ENCODE peak calls at places on chromosomes 1 and 21, in four cellular contexts. O is HepG2, I is GM12878, P is SK-N-SH. G is an unnamed sample.

GRCh38 chr1:220330265-220330664 is 58.0 kb upstream of the RAB3GAP2 start:
- DNase-seq in O (no peak), P (no peak), I (no peak), G (no peak)

GRCh38 chr21:16534408-16535099 is 804.8 kb downstream of the USP25 start:
- DNase-seq in O (no peak), I (no peak), P (peak), G (no peak)

GRCh38 chr1:18816808-18817207 is 42.7 kb downstream of the TAS1R2 start:
- DNase-seq in P (no peak), I (no peak), O (no peak), G (no peak)

GRCh38 chr1:64292399-64292798 is 89.0 kb downstream of the UBE2U start:
- DNase-seq in O (no peak), I (no peak), P (no peak), G (no peak)

GRCh38 chr1:243234978-243235657 is 20.0 kb downstream of the CEP170 start:
- DNase-seq in I (no peak), O (no peak), P (no peak), G (no peak)

GRCh38 chr21:43374228-43374885 is 52.6 kb downstream of the SIK1 start:
- DNase-seq in I (no peak), O (no peak), P (no peak), G (no peak)

GRCh38 chr1:21341022-21341421 is 50.8 kb upstream of the ECE1 start:
- DNase-seq in I (no peak), O (no peak), P (peak), G (no peak)

GRCh38 chr1:6157528-6158174 is 22.5 kb downstream of the CHD5 start:
- DNase-seq in O (peak), P (no peak), I (no peak), G (peak)

GRCh38 chr1:199815947-199816346 is 211.6 kb upstream of the NR5A2 start:
- DNase-seq in O (no peak), I (no peak), P (no peak), G (no peak)

GRCh38 chr1:66553846-66554245 is 19.9 kb downstream of the SGIP1 start:
- DNase-seq in O (no peak), P (no peak), I (no peak), G (no peak)

GRCh38 chr21:38383411-38384245 is 114.6 kb downstream of the ERG start:
- DNase-seq in I (no peak), O (no peak), P (no peak), G (no peak)

GRCh38 chr21:46475296-46475695 is 16.6 kb downstream of the DIP2A start:
- DNase-seq in I (no peak), O (no peak), P (no peak), G (no peak)

GRCh38 chr21:35540950-35541632 is 492.0 kb upstream of the RUNX1 start:
- DNase-seq in O (no peak), P (no peak), I (no peak), G (no peak)

GRCh38 chr1:116268211-116268610 is 104.8 kb upstream of the ATP1A1 start:
- DNase-seq in I (no peak), O (no peak), P (no peak), G (no peak)

GRCh38 chr1:55285849-55286248 is 70.7 kb upstream of the USP24 start:
- DNase-seq in I (no peak), O (no peak), P (no peak), G (no peak)

GRCh38 chr1:223726380-223727001 is 14.2 kb downstream of the CAPN2 start:
- DNase-seq in I (peak), P (peak), O (no peak), G (peak)

GRCh38 chr1:235329139-235329808 is 904 bp downstream of the GGPS1 start:
- DNase-seq in P (peak), I (peak), O (no peak), G (no peak)

GRCh38 chr1:1281533-1282321 is 1.5 kb downstream of the SCNN1D start:
- DNase-seq in P (peak), I (no peak), O (peak), G (no peak)
- TF ChIP-seq FOXM1 in P (no peak), I (no peak), O (no peak), G (no peak)

GRCh38 chr1:60037669-60038068 is 35.9 kb downstream of the C1orf87 start:
- DNase-seq in O (no peak), P (no peak), I (no peak), G (no peak)

GRCh38 chr1:60033066-60033465 is 40.5 kb downstream of the C1orf87 start:
- DNase-seq in P (no peak), O (no peak), I (no peak), G (no peak)

GRCh38 chr1:60034999-60035398 is 38.6 kb downstream of the C1orf87 start:
- DNase-seq in O (no peak), P (no peak), I (no peak), G (no peak)

GRCh38 chr1:60035925-60036324 is 37.6 kb downstream of the C1orf87 start:
- DNase-seq in P (no peak), I (no peak), O (peak), G (no peak)

DNA sequence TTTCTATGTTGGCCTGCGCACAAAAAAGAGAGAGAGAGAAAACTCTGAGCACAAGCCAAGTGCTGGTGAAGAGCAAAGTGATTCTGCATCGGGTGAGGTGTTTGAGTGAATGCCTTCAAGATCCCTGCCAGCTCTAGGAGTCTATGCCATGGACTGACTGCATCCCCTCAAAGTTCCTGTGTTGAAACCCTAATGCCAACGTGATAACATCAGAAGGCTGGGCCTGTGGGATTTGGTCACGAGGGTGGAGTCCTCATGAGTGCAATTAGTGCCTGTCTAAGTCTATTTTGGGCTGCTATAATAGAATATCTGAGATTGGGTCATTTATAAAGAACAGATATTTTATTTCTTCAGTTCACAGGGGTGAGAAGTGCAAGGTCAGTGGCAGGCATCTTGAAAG is 36.5 kb downstream of the C1orf87 start:
- DNase-seq in O (no peak), I (no peak), P (no peak), G (no peak)
- H3K4me2 ChIP-seq in O (no peak), I (no peak), P (no peak), G (no peak)

GRCh38 chr1:245684636-245685035 is 529.9 kb downstream of the KIF26B start:
- DNase-seq in I (no peak), O (no peak), P (no peak), G (no peak)
- TF ChIP-seq FOXM1 in I (no peak), O (no peak), P (no peak), G (no peak)

GRCh38 chr1:151947140-151947539 is 37.8 kb upstream of the THEM4 start:
- DNase-seq in I (no peak), P (no peak), O (no peak), G (no peak)
- H3K4me2 ChIP-seq in I (no peak), P (no peak), O (no peak), G (no peak)

DNA sequence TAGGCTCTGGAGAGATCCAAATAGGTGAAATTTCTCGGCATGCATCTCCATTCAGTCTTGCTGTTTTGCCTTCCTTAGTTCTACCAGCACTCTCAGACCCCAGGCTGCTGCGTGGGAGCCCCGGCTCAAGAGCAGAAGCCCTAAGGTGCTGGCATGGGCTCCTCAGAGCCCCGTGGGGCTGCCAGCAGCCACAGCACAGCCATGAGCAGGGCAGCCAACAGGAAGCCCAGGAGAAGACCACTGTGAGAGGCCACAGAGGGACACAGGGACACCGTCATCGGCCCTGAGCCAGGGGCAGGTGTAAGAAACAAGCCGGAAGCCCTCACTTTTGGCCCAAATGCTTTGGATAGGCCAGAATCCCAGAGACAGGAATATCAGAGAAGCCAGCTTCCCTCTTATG is 66.6 kb downstream of the HIVEP3 start:
- DNase-seq in P (no peak), O (no peak), I (no peak), G (no peak)
- TF ChIP-seq FOXM1 in P (no peak), O (no peak), I (no peak), G (no peak)

GRCh38 chr1:226199971-226200370 is 13.4 kb upstream of the ACBD3 start:
- DNase-seq in I (no peak), O (no peak), P (no peak), G (no peak)
- H3K4me2 ChIP-seq in I (no peak), O (no peak), P (no peak), G (no peak)

DNA sequence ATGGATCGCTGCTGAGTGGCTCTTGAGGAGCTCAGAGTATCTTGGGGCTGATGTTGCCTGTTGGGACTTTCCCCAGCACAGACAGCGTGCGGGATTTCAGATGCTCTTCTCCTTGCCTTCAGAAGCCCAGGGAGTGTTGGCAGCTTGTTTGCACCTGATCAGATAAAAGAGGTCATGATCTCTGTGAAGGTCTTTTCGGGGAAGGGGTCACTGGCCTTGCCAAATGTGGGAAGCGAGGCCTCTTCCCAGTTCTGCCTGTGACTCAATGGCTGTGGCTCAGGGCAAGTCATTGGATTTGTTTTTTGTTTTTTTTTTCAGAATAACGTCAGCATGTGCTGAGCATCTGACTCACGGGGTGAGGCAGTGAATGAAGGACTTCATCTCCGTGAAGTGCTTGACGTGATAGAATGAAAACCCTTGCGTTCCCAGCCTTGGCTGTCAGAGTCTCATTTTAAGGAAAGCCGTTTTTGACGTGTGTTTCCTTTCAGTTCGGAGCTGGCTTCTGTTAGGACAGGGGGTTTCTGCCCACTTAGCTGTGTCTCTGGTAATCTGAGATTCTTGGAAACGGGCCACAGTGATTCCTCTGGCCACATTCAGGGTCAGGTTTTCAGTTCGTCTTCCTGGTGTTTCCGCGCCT is 46.7 kb downstream of the GALNT2 start:
- DNase-seq in P (no peak), O (no peak), I (no peak), G (no peak)
- TF ChIP-seq FOXM1 in P (no peak), O (no peak), I (no peak), G (no peak)

GRCh38 chr21:31732538-31732864 is 583 bp upstream of the SCAF4 start:
- DNase-seq in O (peak), P (no peak), I (no peak), G (no peak)

GRCh38 chr21:31731802-31732537 is at the start of gene SCAF4:
- DNase-seq in O (peak), I (peak), P (peak), G (peak)

GRCh38 chr21:31732891-31733520 is 1.1 kb upstream of the SCAF4 start:
- DNase-seq in I (no peak), O (peak), P (peak), G (no peak)

GRCh38 chr21:31733521-31734149 is 1.7 kb upstream of the SCAF4 start:
- DNase-seq in P (peak), I (no peak), O (no peak), G (peak)

DNA sequence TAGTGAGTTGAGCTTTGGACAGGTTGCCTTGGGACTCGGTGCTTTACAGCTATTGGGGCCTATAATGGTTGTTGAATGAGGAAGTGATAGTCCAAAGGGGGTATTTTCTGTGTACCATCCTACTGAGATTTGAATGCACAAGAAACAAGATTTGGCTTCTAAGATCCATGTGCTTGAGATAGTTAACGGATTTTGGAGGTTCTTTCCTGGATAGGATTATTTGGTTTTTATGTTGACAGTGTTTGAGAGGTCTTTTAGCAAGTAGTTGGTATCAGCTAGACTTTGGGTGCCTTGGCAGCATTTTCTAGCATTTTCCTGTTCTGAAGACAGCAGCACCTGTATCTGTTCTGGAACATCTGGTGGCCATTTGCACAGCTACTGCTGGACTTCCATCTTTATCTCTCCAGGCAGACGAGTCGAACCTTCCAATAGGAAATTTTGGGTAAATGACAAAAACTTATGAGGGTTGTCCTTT is 3.6 kb upstream of the SCAF4 start:
- DNase-seq in I (no peak), P (no peak), O (no peak), G (peak)
- H3K4me2 ChIP-seq in I (no peak), P (no peak), O (no peak), G (peak)

DNA sequence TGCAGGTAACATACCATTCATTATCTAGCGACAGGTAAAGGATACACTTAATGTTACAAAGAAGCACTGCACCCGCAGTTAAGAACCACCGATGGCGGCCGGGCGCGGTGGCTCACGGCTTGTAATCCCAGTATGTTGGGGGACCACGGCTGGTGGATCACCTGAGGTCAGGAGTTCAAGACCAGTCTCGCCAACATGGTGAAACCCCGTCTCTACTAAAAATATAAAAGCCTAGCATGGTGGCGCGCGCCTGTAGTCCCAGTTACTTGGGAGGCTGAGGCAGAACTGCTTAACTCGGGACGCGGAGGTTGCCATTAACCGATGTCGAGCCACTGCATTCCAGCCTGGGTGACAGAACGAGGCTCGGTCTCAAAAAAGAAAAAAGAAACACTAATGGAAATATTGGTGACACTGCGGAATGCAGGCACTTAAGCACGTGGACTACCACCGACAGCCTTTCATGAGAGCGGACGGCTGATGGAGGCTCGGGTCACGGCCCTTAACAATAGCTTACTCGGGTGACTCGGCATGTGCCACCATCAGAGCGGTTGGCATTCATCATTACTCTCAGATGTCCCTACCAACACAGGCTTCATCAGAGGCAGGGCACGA is 542 bp downstream of the GAS5 start:
- DNase-seq in O (no peak), I (no peak), P (no peak), G (no peak)
- TF ChIP-seq FOXM1 in O (no peak), I (peak), P (no peak), G (no peak)

G was measured in K562.